ENCODE peak calls at places on chromosomes 6 and 20, in six cellular contexts. P is NCI-H345; K is activated T-helper 1 cell treated with anti-CD3 and anti-CD28 coated beads, Interleukin-12 subunit alpha, Interleukin-12 subunit beta, Interleukin-2, Interleukin-4 antibody, amounts not matched to agents 30 ng/mL and 10 ng/mL and 1 ng/mL, durations not matched to agents 14 hours and 24 hours and 36 hours; B is stimulated activated naive CD8-positive, alpha-beta T cell treated with anti-CD3 and anti-CD28 coated beads, Interleukin-15, Interleukin-2, amounts not matched to agents 100 U/mL and 50 U/mL, for 24 hours; X is Kasumi-1; U is stimulated activated CD4-positive, alpha-beta T cell treated with anti-CD3 and anti-CD28 coated beads, Interleukin-4, amount 100 ng/mL, for 1 hour. M is an unnamed sample.

GRCh38 chr20:10398834-10399369 is 35.1 kb downstream of the MKKS start:
- DNase-seq in U (no peak), B (no peak), X (no peak), K (no peak), P (no peak), M (no peak)

GRCh38 chr6:89859744-89860143 is 30.1 kb downstream of the CASP8AP2 start:
- DNase-seq in P (no peak), K (peak), B (no peak), U (no peak), X (no peak), M (no peak)

GRCh38 chr6:101878554-101879276 is 485.2 kb downstream of the GRIK2 start:
- DNase-seq in K (no peak), U (no peak), P (no peak), B (no peak), X (no peak), M (no peak)

GRCh38 chr20:23116301-23117089 is 30.4 kb upstream of the CD93 start:
- DNase-seq in U (no peak), B (no peak), K (no peak), X (no peak), P (peak), M (no peak)

GRCh38 chr6:45192556-45192955 is 135.6 kb upstream of the RUNX2 start:
- DNase-seq in X (no peak), P (no peak), B (no peak), U (no peak), K (no peak), M (no peak)

GRCh38 chr6:7236312-7237209 is 76.4 kb downstream of the SSR1 start:
- DNase-seq in B (no peak), K (no peak), X (no peak), U (no peak), P (no peak), M (no peak)

GRCh38 chr20:49393803-49394202 is 88.7 kb downstream of the KCNB1 start:
- DNase-seq in X (no peak), B (no peak), K (no peak), U (no peak), P (no peak), M (no peak)

GRCh38 chr6:26273673-26274595 is 91.1 kb upstream of the BTN3A2 start:
- DNase-seq in B (no peak), K (peak), U (no peak), P (no peak), X (peak), M (no peak)

GRCh38 chr20:32674362-32674789 is 635 bp upstream of the C20orf203 start:
- DNase-seq in B (peak), P (peak), X (peak), U (peak), K (peak), M (peak)

GRCh38 chr6:41967312-41968287 is 26.0 kb upstream of the CCND3 start:
- DNase-seq in X (no peak), K (no peak), P (no peak), U (no peak), B (peak), M (no peak)

GRCh38 chr6:158023597-158023939 is 41.9 kb downstream of the SYNJ2 start:
- DNase-seq in K (no peak), U (no peak), P (no peak), B (no peak), X (no peak), M (no peak)

GRCh38 chr20:48295445-48295903 is 510.2 kb upstream of the SULF2 start:
- DNase-seq in U (no peak), P (no peak), K (no peak), X (no peak), B (no peak), M (no peak)

GRCh38 chr20:6588296-6588695 is 179.2 kb upstream of the BMP2 start:
- DNase-seq in U (no peak), B (no peak), X (no peak), K (no peak), P (peak), M (no peak)

GRCh38 chr6:139943391-139943790 is 568.9 kb upstream of the CITED2 start:
- DNase-seq in B (no peak), P (no peak), U (no peak), K (no peak), X (no peak), M (no peak)

GRCh38 chr6:119112856-119113530 is 34.5 kb upstream of the FAM184A start:
- DNase-seq in X (peak), P (no peak), U (no peak), K (no peak), B (no peak), M (no peak)

GRCh38 chr6:156334961-156335360 is 442.2 kb upstream of the ARID1B start:
- DNase-seq in U (no peak), B (no peak), P (no peak), K (no peak), X (no peak), M (no peak)

GRCh38 chr6:37578104-37578503 is 78.4 kb upstream of the CCDC167 start:
- DNase-seq in P (no peak), B (no peak), K (no peak), U (no peak), X (no peak), M (no peak)

GRCh38 chr6:157246048-157246630 is 77.2 kb downstream of the TMEM242 start:
- DNase-seq in K (no peak), X (no peak), P (no peak), U (no peak), B (no peak), M (no peak)